ENCODE peak calls at places on chromosomes 1 and 21, in six cellular contexts. J is heart left ventricle, B is transverse colon, C is PC-3, Z is GM12878, V is lower lobe of right lung. D is an unnamed sample. For H3K36me3, the result is how much of the 10 kb centered on the place peaks cover.

GRCh38 chr1:152796421-152796820 is at the start of gene LCE1D:
- DNase-seq in J (no peak), B (no peak), C (no peak), Z (no peak), V (no peak), D (no peak)

GRCh38 chr1:61358770-61359455 is 276.6 kb downstream of the NFIA start:
- DNase-seq in J (no peak), B (no peak), C (peak), Z (no peak), V (no peak), D (no peak)

GRCh38 chr21:45167796-45168222 is 93.4 kb downstream of the ADARB1 start:
- DNase-seq in J (no peak), B (no peak), C (peak), Z (no peak), V (no peak), D (no peak)

GRCh38 chr1:12544992-12545391 is 73.0 kb downstream of the DHRS3 start:
- DNase-seq in J (no peak), B (no peak), C (no peak), Z (no peak), V (peak), D (no peak)

GRCh38 chr1:202023033-202023433 is 12.6 kb downstream of the ELF3 start:
- DNase-seq in J (no peak), B (peak), C (peak), Z (no peak), V (peak), D (no peak)

GRCh38 chr21:27831177-27831576 is 864.3 kb upstream of the ADAMTS5 start:
- DNase-seq in J (no peak), B (no peak), C (no peak), Z (no peak), V (no peak), D (no peak)

GRCh38 chr1:244439391-244440032 is 12.2 kb downstream of the ADSS2 start:
- DNase-seq in J (no peak), B (peak), C (no peak), Z (no peak), V (no peak), D (no peak)

GRCh38 chr1:30166194-30166593 is 557.2 kb downstream of the MATN1 start:
- DNase-seq in J (no peak), B (no peak), C (no peak), Z (no peak), V (no peak), D (no peak)

DNA sequence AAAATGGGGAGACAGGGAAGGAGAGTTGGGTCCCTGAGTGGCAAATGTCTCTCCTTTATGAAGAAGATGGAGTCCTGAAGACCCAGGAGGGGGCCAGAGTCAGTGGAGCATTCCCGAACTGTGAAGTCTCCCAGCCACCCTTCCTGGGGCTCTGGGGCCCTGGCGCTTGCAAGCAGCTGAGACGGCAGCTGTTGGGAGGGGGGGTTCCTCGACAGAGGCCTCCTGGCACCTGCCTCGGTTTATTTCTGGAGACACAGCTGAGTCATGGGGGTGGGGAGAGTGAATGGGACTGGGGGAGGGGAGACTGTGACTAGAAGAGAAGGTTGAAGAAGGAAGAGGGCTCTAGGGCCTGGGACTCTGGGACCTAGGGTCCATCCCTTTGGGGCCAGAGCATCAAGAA is 14.0 kb downstream of the NES start:
- DNase-seq in J (peak), B (no peak), C (no peak), Z (no peak), V (no peak), D (peak)
- H3K4me3 ChIP-seq in J (no peak), B (no peak), C (no peak), Z (no peak), V (no peak), D (no peak)

DNA sequence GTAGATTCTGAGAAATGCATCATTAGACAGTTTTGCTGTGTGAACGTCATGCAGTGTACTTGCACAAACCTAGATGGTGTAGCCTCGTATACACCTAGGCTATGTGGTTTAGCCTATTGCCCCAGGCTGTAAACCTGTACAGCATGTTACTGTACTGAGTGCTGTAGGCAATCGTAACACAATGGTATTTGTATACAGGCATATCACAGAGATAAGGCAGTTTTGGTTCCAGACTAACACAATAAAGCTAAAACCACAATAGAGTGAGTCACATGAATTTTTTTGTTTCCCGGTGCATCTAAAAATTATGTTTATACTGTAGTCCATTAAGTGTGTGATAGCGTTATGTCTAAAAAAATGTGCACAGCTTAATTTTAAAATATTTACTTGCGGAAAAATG is 6.9 kb downstream of the IL10RB start:
- DNase-seq in J (no peak), B (no peak), C (peak), Z (no peak), V (no peak), D (no peak)
- TF ChIP-seq CTCF in J (no peak), B (no peak), C (no peak), Z (no peak), V (no peak), D (no peak)

GRCh38 chr1:46310321-46310720 is 6.8 kb downstream of the UQCRH start:
- DNase-seq in J (no peak), B (no peak), C (no peak), Z (no peak), V (no peak), D (no peak)
- H3K36me3 ChIP-seq in J (half or more), B (under half), C (under half), Z (under half), V (half or more), D (half or more)

GRCh38 chr1:173097001-173097400 is 46.3 kb upstream of the TNFSF18 start:
- DNase-seq in J (no peak), B (no peak), C (peak), Z (no peak), V (no peak), D (no peak)
- H3K4me3 ChIP-seq in J (no peak), B (no peak), C (no peak), Z (no peak), V (no peak), D (no peak)

GRCh38 chr21:14862794-14863720 is 201.7 kb downstream of the NRIP1 start:
- DNase-seq in J (no peak), B (no peak), C (peak), Z (no peak), V (no peak), D (no peak)
- TF ChIP-seq CTCF in J (peak), B (peak), C (peak), Z (peak), V (peak), D (peak)

GRCh38 chr1:1259540-1259939 is 13.0 kb upstream of the C1QTNF12 start:
- DNase-seq in J (no peak), B (no peak), C (no peak), Z (no peak), V (no peak), D (no peak)

GRCh38 chr1:1259948-1260614 is 13.6 kb upstream of the C1QTNF12 start:
- DNase-seq in J (no peak), B (no peak), C (no peak), Z (no peak), V (no peak), D (peak)

GRCh38 chr1:1262759-1263158 is 10.9 kb downstream of the UBE2J2 start:
- DNase-seq in J (no peak), B (no peak), C (no peak), Z (no peak), V (no peak), D (no peak)

GRCh38 chr1:1259119-1259488 is 12.6 kb upstream of the C1QTNF12 start:
- DNase-seq in J (no peak), B (no peak), C (no peak), Z (no peak), V (no peak), D (no peak)

GRCh38 chr1:1260843-1261560 is 12.7 kb downstream of the UBE2J2 start:
- DNase-seq in J (no peak), B (no peak), C (no peak), Z (no peak), V (no peak), D (no peak)
- H3K36me3 ChIP-seq in J (half or more), B (under half), C (half or more), Z (under half), V (half or more), D (half or more)

GRCh38 chr1:150560011-150560438 is 10.8 kb downstream of the ADAMTSL4 start:
- DNase-seq in J (peak), B (peak), C (peak), Z (no peak), V (peak), D (peak)
- H3K4me3 ChIP-seq in J (no peak), B (peak), C (no peak), Z (no peak), V (peak), D (peak)